ENCODE peak calls at places on chromosome 14, in five cellular contexts. P is GM12878, L is K562, X is A549, Z is IMR-90. S is an unnamed sample.

GRCh38 chr14:48035836-48036235 is 360.4 kb upstream of the MDGA2 start:
- DNase-seq in P (no peak), L (no peak), X (no peak), Z (no peak), S (no peak)

GRCh38 chr14:97319691-97320090 is 522.5 kb downstream of the VRK1 start:
- DNase-seq in P (no peak), L (no peak), X (no peak), Z (no peak), S (no peak)

GRCh38 chr14:96349286-96350075 is 13.7 kb downstream of the ATG2B start:
- DNase-seq in P (no peak), L (no peak), X (no peak), Z (no peak), S (no peak)

GRCh38 chr14:59919582-59920377 is at the start of gene LRRC9:
- DNase-seq in P (no peak), L (peak), X (no peak), Z (no peak), S (peak)

GRCh38 chr14:88630565-88630964 is 67.7 kb downstream of the ZC3H14 start:
- DNase-seq in P (peak), L (no peak), X (peak), Z (peak), S (no peak)

GRCh38 chr14:50215416-50215815 is 16.0 kb downstream of the SOS2 start:
- DNase-seq in P (no peak), L (no peak), X (no peak), Z (no peak), S (no peak)

GRCh38 chr14:46840971-46841729 is 189.6 kb upstream of the RPL10L start:
- DNase-seq in P (no peak), L (no peak), X (peak), Z (no peak), S (no peak)

GRCh38 chr14:91796622-91797347 is 64.9 kb upstream of the CATSPERB start:
- DNase-seq in P (no peak), L (no peak), X (no peak), Z (peak), S (no peak)

GRCh38 chr14:104843442-104844305 is 21.4 kb upstream of the CEP170B start:
- DNase-seq in P (no peak), L (no peak), X (no peak), Z (no peak), S (no peak)

GRCh38 chr14:104209985-104210520 is 71.7 kb downstream of the KIF26A start:
- DNase-seq in P (no peak), L (no peak), X (no peak), Z (no peak), S (no peak)

GRCh38 chr14:91399868-91400640 is 17.6 kb downstream of the CCDC88C start:
- DNase-seq in P (no peak), L (no peak), X (no peak), Z (no peak), S (no peak)

GRCh38 chr14:94571950-94572349 is 9.3 kb upstream of the SERPINA5 start:
- DNase-seq in P (no peak), L (no peak), X (no peak), Z (peak), S (no peak)

GRCh38 chr14:33957299-33957698 is 6.4 kb upstream of the EGLN3 start:
- DNase-seq in P (no peak), L (no peak), X (no peak), Z (no peak), S (no peak)

GRCh38 chr14:54681819-54682261 is 114.9 kb downstream of the SAMD4A start:
- DNase-seq in P (no peak), L (peak), X (no peak), Z (peak), S (no peak)

GRCh38 chr14:43858981-43859380 is 648.1 kb downstream of the FSCB start:
- DNase-seq in P (no peak), L (no peak), X (no peak), Z (no peak), S (no peak)

GRCh38 chr14:92688434-92689375 is 59.7 kb downstream of the LGMN start:
- DNase-seq in P (no peak), L (no peak), X (no peak), Z (no peak), S (no peak)

GRCh38 chr14:105439710-105440553 is 20.3 kb downstream of the MTA1 start:
- DNase-seq in P (no peak), L (no peak), X (peak), Z (no peak), S (no peak)

GRCh38 chr14:60349663-60350365 is 100.8 kb downstream of the PPM1A start:
- DNase-seq in P (no peak), L (peak), X (peak), Z (peak), S (peak)

GRCh38 chr14:32507029-32507984 is 178.2 kb downstream of the AKAP6 start:
- DNase-seq in P (no peak), L (no peak), X (peak), Z (peak), S (no peak)

GRCh38 chr14:36944307-36945010 is 227.9 kb downstream of the SLC25A21 start:
- DNase-seq in P (no peak), L (no peak), X (peak), Z (peak), S (no peak)

GRCh38 chr14:36942522-36943245 is 229.7 kb downstream of the SLC25A21 start:
- DNase-seq in P (no peak), L (no peak), X (peak), Z (peak), S (no peak)

GRCh38 chr14:36940476-36940875 is 231.9 kb downstream of the SLC25A21 start:
- DNase-seq in P (no peak), L (no peak), X (no peak), Z (no peak), S (no peak)

GRCh38 chr14:36939265-36939664 is 233.1 kb downstream of the SLC25A21 start:
- DNase-seq in P (no peak), L (no peak), X (no peak), Z (no peak), S (no peak)

GRCh38 chr14:36941783-36942521 is 230.5 kb downstream of the SLC25A21 start:
- DNase-seq in P (no peak), L (peak), X (peak), Z (peak), S (peak)
- TF ChIP-seq BHLHE40 in P (no peak), L (no peak), X (no peak), Z (no peak), S (no peak)

GRCh38 chr14:75811862-75812505 is 150.9 kb downstream of the TTLL5 start:
- DNase-seq in P (no peak), L (no peak), X (no peak), Z (no peak), S (no peak)
- TF ChIP-seq BHLHE40 in P (no peak), L (no peak), X (no peak), Z (no peak), S (no peak)

GRCh38 chr14:74619672-74620131 is 7.7 kb upstream of the LTBP2 start:
- DNase-seq in P (no peak), L (peak), X (peak), Z (peak), S (no peak)
- TF ChIP-seq BHLHE40 in P (no peak), L (peak), X (no peak), Z (peak), S (no peak)

GRCh38 chr14:70020350-70021170 is 141.3 kb downstream of the SMOC1 start:
- DNase-seq in P (no peak), L (no peak), X (no peak), Z (peak), S (no peak)
- TF ChIP-seq BHLHE40 in P (no peak), L (no peak), X (no peak), Z (no peak), S (no peak)

GRCh38 chr14:65303902-65304222 is 108.7 kb upstream of the FUT8 start:
- DNase-seq in P (no peak), L (no peak), X (no peak), Z (no peak), S (no peak)
- TF ChIP-seq BHLHE40 in P (no peak), L (no peak), X (no peak), Z (no peak), S (no peak)

GRCh38 chr14:57277062-57277461 is 8.3 kb downstream of the AP5M1 start:
- DNase-seq in P (no peak), L (no peak), X (no peak), Z (no peak), S (no peak)
- TF ChIP-seq BHLHE40 in P (no peak), L (no peak), X (no peak), Z (no peak), S (no peak)

DNA sequence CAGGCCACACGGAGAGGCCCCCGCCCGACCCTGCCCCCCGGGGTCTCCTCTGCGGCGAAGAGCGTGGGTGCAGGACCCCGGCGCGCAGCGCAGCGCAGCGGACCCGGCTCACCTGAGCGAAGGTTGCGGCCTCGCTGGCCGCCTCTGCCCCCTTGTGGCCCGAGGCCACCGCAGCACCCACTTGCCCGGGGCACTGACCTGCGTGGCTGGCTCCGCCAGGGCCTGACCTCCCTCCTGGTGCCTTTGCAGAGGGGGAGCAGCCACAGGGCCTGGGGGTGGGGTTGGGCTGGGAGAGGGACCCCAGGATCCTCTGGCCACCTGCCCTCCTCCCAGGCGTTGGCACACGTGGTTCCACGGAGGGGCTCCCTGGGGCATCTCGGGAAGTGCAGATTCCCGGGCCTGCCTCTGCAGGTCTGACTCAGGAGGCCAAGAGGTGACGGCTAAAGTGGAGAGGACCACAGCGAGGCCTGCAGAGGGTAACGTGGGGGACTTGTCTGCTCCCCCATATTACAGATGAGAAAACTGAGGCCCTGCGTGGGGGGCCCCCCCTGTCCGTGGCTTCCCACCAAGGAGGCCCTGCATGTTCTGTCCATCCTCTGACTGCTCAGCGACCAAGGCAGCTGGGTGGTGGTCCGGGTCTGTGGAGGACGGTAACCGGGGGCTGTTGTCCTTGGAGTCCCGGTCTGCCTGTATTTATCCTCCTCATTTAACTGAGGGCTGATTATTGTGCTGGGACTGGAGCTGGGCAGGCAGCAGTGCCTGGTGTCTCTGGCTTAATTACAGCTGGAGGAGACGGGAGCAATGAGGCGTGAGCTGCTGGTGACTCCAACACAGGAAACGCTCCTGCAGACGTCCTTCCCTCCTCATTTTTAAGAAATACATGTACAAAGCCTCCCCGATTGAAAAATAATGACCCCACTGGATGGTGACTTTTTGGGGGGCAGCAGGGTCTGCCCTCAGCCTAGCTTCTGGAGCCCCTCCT is 67.9 kb upstream of the BEGAIN start:
- DNase-seq in P (no peak), L (peak), X (peak), Z (no peak), S (peak)
- TF ChIP-seq BHLHE40 in P (no peak), L (no peak), X (no peak), Z (no peak), S (no peak)

S was measured in HEK293T.